ENCODE peak calls at places on chromosomes 7 and 10, in four cellular contexts. One of them, this sample, is unnamed.
A peak's percentile ranks its signal among the peaks of the same experiment; 100 is the strongest.

GRCh38 chr10:87850742-87851205 is 12.6 kb downstream of the KLLN start:
- DNase-seq in neuronal stem cell: peak; percentile 41
- DNase-seq in lower lobe of right lung: peak; percentile 55
- DNase-seq in dorsolateral prefrontal cortex: peak; percentile 57
- DNase-seq in this sample: peak; percentile 68

GRCh38 chr10:96991313-96991841 is 159.3 kb downstream of the LCOR start:
- DNase-seq in neuronal stem cell: no peak
- DNase-seq in lower lobe of right lung: no peak
- DNase-seq in dorsolateral prefrontal cortex: no peak
- DNase-seq in this sample: no peak

GRCh38 chr7:25894902-25895791 is 256.9 kb upstream of the NFE2L3 start:
- DNase-seq in neuronal stem cell: peak; percentile 51
- DNase-seq in lower lobe of right lung: peak; percentile 81
- DNase-seq in dorsolateral prefrontal cortex: peak; percentile 75
- DNase-seq in this sample: peak; percentile 66

GRCh38 chr7:128755075-128755474 is 15.9 kb downstream of the CALU start:
- DNase-seq in neuronal stem cell: no peak
- DNase-seq in lower lobe of right lung: no peak
- DNase-seq in dorsolateral prefrontal cortex: no peak
- DNase-seq in this sample: no peak

GRCh38 chr7:127769696-127770400 is 117.9 kb downstream of the SND1 start:
- DNase-seq in neuronal stem cell: no peak
- DNase-seq in lower lobe of right lung: no peak
- DNase-seq in dorsolateral prefrontal cortex: no peak
- DNase-seq in this sample: no peak

GRCh38 chr10:123568751-123569150 is 97.4 kb upstream of the GPR26 start:
- DNase-seq in neuronal stem cell: no peak
- DNase-seq in lower lobe of right lung: no peak
- DNase-seq in dorsolateral prefrontal cortex: no peak
- DNase-seq in this sample: no peak

GRCh38 chr7:105924950-105925349 is 38.1 kb upstream of the CDHR3 start:
- DNase-seq in neuronal stem cell: no peak
- DNase-seq in lower lobe of right lung: no peak
- DNase-seq in dorsolateral prefrontal cortex: no peak
- DNase-seq in this sample: no peak

GRCh38 chr7:116522247-116522646 is 2.6 kb upstream of the CAV1 start:
- DNase-seq in neuronal stem cell: no peak
- DNase-seq in lower lobe of right lung: no peak
- DNase-seq in dorsolateral prefrontal cortex: no peak
- DNase-seq in this sample: no peak

GRCh38 chr10:87862644-87863101 is 660 bp downstream of the KLLN start:
- DNase-seq in neuronal stem cell: no peak
- DNase-seq in lower lobe of right lung: no peak
- DNase-seq in dorsolateral prefrontal cortex: no peak
- DNase-seq in this sample: peak; percentile 50

GRCh38 chr10:98967601-98968000 is 268.1 kb downstream of the HPSE2 start:
- DNase-seq in neuronal stem cell: no peak
- DNase-seq in lower lobe of right lung: no peak
- DNase-seq in dorsolateral prefrontal cortex: no peak
- DNase-seq in this sample: no peak

GRCh38 chr10:121589553-121589952 is 8.7 kb downstream of the FGFR2 start:
- DNase-seq in neuronal stem cell: no peak
- DNase-seq in lower lobe of right lung: no peak
- DNase-seq in dorsolateral prefrontal cortex: no peak
- DNase-seq in this sample: no peak

GRCh38 chr10:113126506-113127192 is 176.6 kb downstream of the TCF7L2 start:
- DNase-seq in neuronal stem cell: peak; percentile 89
- DNase-seq in lower lobe of right lung: peak; percentile 78
- DNase-seq in dorsolateral prefrontal cortex: peak; percentile 85
- DNase-seq in this sample: peak; percentile 67

GRCh38 chr10:17074548-17074860 is 55.1 kb downstream of the CUBN start:
- DNase-seq in neuronal stem cell: no peak
- DNase-seq in lower lobe of right lung: no peak
- DNase-seq in dorsolateral prefrontal cortex: no peak
- DNase-seq in this sample: no peak

GRCh38 chr10:110432084-110432483 is 65.6 kb upstream of the DUSP5 start:
- DNase-seq in neuronal stem cell: no peak
- DNase-seq in lower lobe of right lung: no peak
- DNase-seq in dorsolateral prefrontal cortex: no peak
- DNase-seq in this sample: no peak

GRCh38 chr7:14073988-14074387 is 84.5 kb upstream of the ETV1 start:
- DNase-seq in neuronal stem cell: no peak
- DNase-seq in lower lobe of right lung: no peak
- DNase-seq in dorsolateral prefrontal cortex: no peak
- DNase-seq in this sample: no peak

GRCh38 chr10:89563861-89564478 is 28.6 kb upstream of the SLC16A12 start:
- DNase-seq in neuronal stem cell: peak; percentile 15
- DNase-seq in lower lobe of right lung: no peak
- DNase-seq in dorsolateral prefrontal cortex: no peak
- DNase-seq in this sample: no peak

GRCh38 chr7:35676211-35676610 is 18.7 kb downstream of the HERPUD2 start:
- DNase-seq in neuronal stem cell: no peak
- DNase-seq in lower lobe of right lung: no peak
- DNase-seq in dorsolateral prefrontal cortex: no peak
- DNase-seq in this sample: no peak

DNA sequence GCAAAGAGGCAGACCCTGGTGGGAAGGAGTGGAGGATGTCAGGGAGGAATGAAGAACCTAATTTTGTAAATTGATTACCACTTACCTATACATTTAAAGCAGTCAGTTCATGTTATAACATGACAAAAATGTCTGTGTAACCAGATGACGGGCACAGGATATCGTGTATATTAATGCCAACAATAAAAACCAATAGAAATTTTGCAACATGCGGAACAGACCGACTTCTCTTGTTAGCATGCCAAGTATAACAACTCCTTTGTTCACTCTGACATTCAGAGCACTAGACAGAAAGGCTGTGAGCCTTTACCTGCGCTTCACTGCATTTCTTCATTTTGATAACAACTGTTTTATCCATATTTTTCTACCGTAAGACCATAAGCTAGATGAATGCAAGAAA is 29.9 kb downstream of the CDK6 start:
- DNase-seq in neuronal stem cell: no peak
- DNase-seq in lower lobe of right lung: no peak
- DNase-seq in dorsolateral prefrontal cortex: no peak
- DNase-seq in this sample: no peak
- H3K27ac ChIP-seq in neuronal stem cell: no peak overlapping the region
- H3K27ac ChIP-seq in lower lobe of right lung: no peak overlapping the region
- H3K27ac ChIP-seq in dorsolateral prefrontal cortex: no peak overlapping the region
- H3K27ac ChIP-seq in this sample: no peak overlapping the region

GRCh38 chr7:117690147-117690546 is 183.1 kb downstream of the CTTNBP2 start:
- DNase-seq in neuronal stem cell: no peak
- DNase-seq in lower lobe of right lung: no peak
- DNase-seq in dorsolateral prefrontal cortex: no peak
- DNase-seq in this sample: no peak
- H3K27ac ChIP-seq in neuronal stem cell: no peak overlapping the region
- H3K27ac ChIP-seq in lower lobe of right lung: no peak overlapping the region
- H3K27ac ChIP-seq in dorsolateral prefrontal cortex: no peak overlapping the region
- H3K27ac ChIP-seq in this sample: no peak overlapping the region

DNA sequence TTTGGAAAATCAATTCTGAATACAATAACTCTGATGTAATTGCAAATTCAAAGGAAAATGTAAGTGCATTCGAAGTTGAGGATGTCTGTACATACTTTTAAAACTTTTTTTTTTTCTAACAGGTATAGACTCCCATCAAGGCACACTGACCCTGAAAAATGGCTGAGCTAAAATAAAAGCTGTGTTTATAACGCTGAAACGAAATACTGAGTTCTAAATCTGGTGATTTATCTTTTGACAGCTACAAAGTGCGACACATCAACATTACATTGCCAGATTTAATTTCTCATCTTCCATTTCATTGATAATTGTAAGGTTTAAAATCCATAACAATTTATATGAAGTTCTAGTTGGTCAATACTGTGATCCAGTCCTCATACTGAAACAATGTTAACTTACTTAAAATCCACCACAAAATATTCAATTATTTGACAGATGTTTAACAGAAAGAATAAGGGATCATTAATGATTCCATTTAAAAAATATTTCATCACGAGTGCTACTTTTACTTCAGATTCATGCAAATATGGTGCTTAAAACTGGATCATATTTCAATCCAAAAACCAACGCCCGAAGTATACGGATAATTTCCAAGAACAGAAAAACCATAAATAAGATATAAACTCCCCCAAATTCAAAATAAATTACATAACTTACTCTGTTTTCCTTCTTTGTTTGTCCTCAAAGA is 1.4 kb downstream of the RAB11FIP2 start:
- DNase-seq in neuronal stem cell: no peak
- DNase-seq in lower lobe of right lung: no peak
- DNase-seq in dorsolateral prefrontal cortex: no peak
- DNase-seq in this sample: no peak
- H3K27ac ChIP-seq in neuronal stem cell: peak overlapping the region; percentile 97
- H3K27ac ChIP-seq in lower lobe of right lung: peak overlapping the region; percentile 92
- H3K27ac ChIP-seq in dorsolateral prefrontal cortex: peak overlapping the region; percentile 96
- H3K27ac ChIP-seq in this sample: peak overlapping the region; percentile 93

GRCh38 chr10:70599791-70600190 is 2.8 kb downstream of the PRF1 start:
- DNase-seq in neuronal stem cell: no peak
- DNase-seq in lower lobe of right lung: no peak
- DNase-seq in dorsolateral prefrontal cortex: no peak
- DNase-seq in this sample: no peak
- H3K27ac ChIP-seq in neuronal stem cell: no peak overlapping the region
- H3K27ac ChIP-seq in lower lobe of right lung: no peak overlapping the region
- H3K27ac ChIP-seq in dorsolateral prefrontal cortex: no peak overlapping the region
- H3K27ac ChIP-seq in this sample: no peak overlapping the region

GRCh38 chr7:123679614-123680013 is 23.9 kb downstream of the LMOD2 start:
- DNase-seq in neuronal stem cell: no peak
- DNase-seq in lower lobe of right lung: no peak
- DNase-seq in dorsolateral prefrontal cortex: no peak
- DNase-seq in this sample: no peak

GRCh38 chr7:123680580-123680979 is 24.9 kb downstream of the LMOD2 start:
- DNase-seq in neuronal stem cell: no peak
- DNase-seq in lower lobe of right lung: no peak
- DNase-seq in dorsolateral prefrontal cortex: no peak
- DNase-seq in this sample: no peak

GRCh38 chr7:123674399-123675091 is 18.9 kb downstream of the LMOD2 start:
- DNase-seq in neuronal stem cell: no peak
- DNase-seq in lower lobe of right lung: no peak
- DNase-seq in dorsolateral prefrontal cortex: no peak
- DNase-seq in this sample: no peak

GRCh38 chr7:123675092-123675473 is 19.4 kb downstream of the LMOD2 start:
- DNase-seq in neuronal stem cell: no peak
- DNase-seq in lower lobe of right lung: no peak
- DNase-seq in dorsolateral prefrontal cortex: no peak
- DNase-seq in this sample: no peak

DNA sequence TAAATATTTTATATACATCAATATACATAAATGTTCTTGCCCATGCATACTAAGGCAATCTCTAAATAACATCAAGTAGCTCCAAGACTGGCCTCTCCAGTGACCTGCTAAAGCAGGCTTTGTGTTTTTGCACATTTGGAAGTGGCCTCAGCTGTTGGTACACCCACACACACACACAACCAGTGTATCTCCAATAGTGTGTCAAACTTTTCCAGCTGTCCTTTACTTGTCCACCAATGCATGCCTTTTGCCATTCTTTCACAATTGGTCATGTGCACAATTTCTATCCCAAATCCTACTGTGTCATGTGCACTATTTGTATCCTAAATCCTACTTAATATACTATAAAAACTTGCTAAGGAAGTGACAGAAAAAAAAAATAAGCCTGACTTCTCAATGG is 21.6 kb downstream of the LMOD2 start:
- DNase-seq in neuronal stem cell: no peak
- DNase-seq in lower lobe of right lung: no peak
- DNase-seq in dorsolateral prefrontal cortex: no peak
- DNase-seq in this sample: no peak
- H3K27ac ChIP-seq in neuronal stem cell: no peak overlapping the region
- H3K27ac ChIP-seq in lower lobe of right lung: no peak overlapping the region
- H3K27ac ChIP-seq in dorsolateral prefrontal cortex: no peak overlapping the region
- H3K27ac ChIP-seq in this sample: no peak overlapping the region